ENCODE peak calls at places on chromosomes 13 and 19, in four cellular contexts. H is AG09319, M is cardiac muscle cell, O is cardiac fibroblast. B is an unnamed sample.

GRCh38 chr13:99296270-99296865 is 10.8 kb downstream of the GPR183 start:
- DNase-seq in O (no peak), H (no peak), M (peak), B (no peak)

GRCh38 chr13:83333614-83334388 is 548.5 kb downstream of the SLITRK1 start:
- DNase-seq in O (no peak), H (no peak), M (no peak), B (no peak)

GRCh38 chr19:10095622-10095947 is 6.9 kb downstream of the ANGPTL6 start:
- DNase-seq in O (no peak), M (no peak), H (no peak), B (no peak)

GRCh38 chr19:55384576-55385235 is 614 bp upstream of the TMEM238 start:
- DNase-seq in M (no peak), H (no peak), O (no peak), B (peak)

GRCh38 chr13:28636677-28637317 is 22.1 kb upstream of the POMP start:
- DNase-seq in O (peak), M (peak), H (peak), B (peak)

GRCh38 chr19:50046649-50047503 is 21.1 kb downstream of the ZNF473 start:
- DNase-seq in M (peak), H (no peak), O (peak), B (peak)

GRCh38 chr13:97921146-97921776 is 32.2 kb upstream of the IPO5 start:
- DNase-seq in H (peak), O (peak), M (peak), B (no peak)

GRCh38 chr19:49056101-49056901 is 1.2 kb downstream of the CGB7 start:
- DNase-seq in O (peak), M (peak), H (no peak), B (peak)